ENCODE peak calls at places on chromosomes 4 and X, in nine cellular contexts. Q, K, O, D, T, N, J, X and E are unnamed samples.

GRCh38 chr4:92121099-92121498 is 182.7 kb upstream of the GRID2 start:
- DNase-seq in N (no peak), D (no peak), O (no peak), K (peak; percentile 34), Q (peak; percentile 46), X (no peak), T (peak; percentile 9), J (no peak), E (no peak)

GRCh38 chrX:72620550-72621145 is 48.0 kb upstream of the HDAC8 start:
- DNase-seq in T (peak; percentile 73), O (peak; percentile 55), J (no peak), Q (no peak), D (peak; percentile 80), K (peak; percentile 87), N (no peak), X (no peak), E (no peak)

GRCh38 chr4:150668824-150669223 is 86.9 kb downstream of the MAB21L2 start:
- DNase-seq in N (no peak), K (no peak), D (no peak), T (no peak), X (no peak), Q (no peak), O (no peak), J (no peak), E (no peak)

GRCh38 chr4:146368209-146368608 is 153.5 kb downstream of the SLC10A7 start:
- DNase-seq in O (no peak), Q (no peak), D (no peak), J (no peak), X (no peak), K (peak; percentile 84), T (peak; percentile 7), N (no peak), E (no peak)

GRCh38 chr4:52823478-52824092 is 38.5 kb upstream of the RASL11B start:
- DNase-seq in Q (no peak), T (no peak), J (no peak), N (no peak), K (no peak), X (no peak), O (no peak), D (no peak), E (no peak)

GRCh38 chrX:1185556-1185955 is 26.9 kb downstream of the CRLF2 start:
- DNase-seq in N (no peak), O (no peak), T (no peak), J (no peak), X (no peak), D (no peak), Q (peak; percentile 50), K (no peak), E (peak; percentile 28)

GRCh38 chr4:4685810-4686209 is 144.0 kb upstream of the STX18 start:
- DNase-seq in D (no peak), T (no peak), X (no peak), O (no peak), J (no peak), Q (no peak), K (peak; percentile 28), N (no peak), E (no peak)

GRCh38 chr4:94814237-94814636 is 56.5 kb downstream of the BMPR1B start:
- DNase-seq in D (no peak), K (no peak), T (no peak), O (no peak), Q (no peak), X (no peak), J (no peak), N (no peak), E (no peak)

GRCh38 chr4:59094505-59094904 is 1984.3 kb upstream of the IGFBP7 start:
- DNase-seq in K (no peak), Q (no peak), O (no peak), T (no peak), N (peak; percentile 11), D (no peak), X (no peak), J (no peak), E (peak; percentile 48)

GRCh38 chr4:142708231-142708630 is 137.9 kb downstream of the INPP4B start:
- DNase-seq in Q (no peak), N (no peak), K (no peak), X (no peak), T (no peak), J (no peak), D (no peak), O (no peak), E (no peak)

GRCh38 chr4:147526272-147526654 is 45.4 kb downstream of the EDNRA start:
- DNase-seq in N (peak; percentile 33), D (no peak), T (no peak), Q (no peak), K (no peak), O (no peak), X (no peak), J (no peak), E (peak; percentile 74)

GRCh38 chr4:67549123-67549522 is 3.8 kb upstream of the CENPC start:
- DNase-seq in X (no peak), N (no peak), J (no peak), K (peak; percentile 60), T (no peak), O (no peak), D (no peak), Q (no peak), E (no peak)

GRCh38 chr4:8916251-8916913 is 44.7 kb upstream of the HMX1 start:
- DNase-seq in D (peak; percentile 58), T (peak; percentile 3), J (no peak), X (no peak), O (no peak), K (no peak), N (no peak), Q (peak; percentile 70), E (peak; percentile 56)

GRCh38 chr4:184765473-184766346 is 31.8 kb upstream of the CENPU start:
- DNase-seq in Q (no peak), K (no peak), N (peak; percentile 25), O (no peak), J (no peak), X (no peak), D (no peak), T (no peak), E (peak; percentile 66)
- H3K4me3 ChIP-seq in Q (no peak overlapping the region), K (no peak overlapping the region), N (no peak overlapping the region), O (no peak overlapping the region), J (no peak overlapping the region), X (no peak overlapping the region), D (no peak overlapping the region), T (no peak overlapping the region), E (no peak overlapping the region)

DNA sequence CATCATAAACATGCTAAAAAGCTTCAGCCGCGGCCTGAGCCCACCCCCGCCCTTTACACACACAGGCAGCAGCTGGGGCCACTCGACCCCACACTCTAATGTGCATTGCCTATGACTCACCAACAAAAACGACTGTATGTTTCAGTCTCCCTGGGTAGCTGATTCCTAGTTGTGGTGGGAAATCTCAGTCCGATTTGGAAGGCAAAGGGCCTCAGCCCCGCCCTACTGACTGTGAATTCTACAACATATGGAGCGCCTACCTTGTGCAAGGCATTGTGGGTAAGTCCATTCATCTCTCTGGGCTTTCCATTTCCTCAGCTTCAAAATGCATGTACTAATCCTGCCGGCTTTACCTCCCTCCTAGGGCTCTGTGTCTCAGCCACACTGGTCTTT is 60.2 kb downstream of the RTL9 start:
- DNase-seq in J (no peak), K (peak; percentile 55), Q (no peak), T (peak; percentile 58), X (no peak), N (no peak), O (no peak), D (no peak), E (no peak)
- H3K4me3 ChIP-seq in J (no peak overlapping the region), K (no peak overlapping the region), Q (no peak overlapping the region), T (no peak overlapping the region), X (no peak overlapping the region), N (no peak overlapping the region), O (no peak overlapping the region), D (no peak overlapping the region), E (no peak overlapping the region)

GRCh38 chr4:154004028-154004427 is 215.1 kb upstream of the SFRP2 start:
- DNase-seq in Q (no peak), T (no peak), X (no peak), N (no peak), D (no peak), J (no peak), K (peak; percentile 18), O (no peak), E (no peak)

GRCh38 chr4:154009191-154009590 is 220.3 kb upstream of the SFRP2 start:
- DNase-seq in J (no peak), Q (no peak), K (no peak), N (no peak), T (no peak), X (no peak), O (no peak), D (no peak), E (no peak)

GRCh38 chr4:154004450-154004849 is 215.6 kb upstream of the SFRP2 start:
- DNase-seq in D (no peak), N (no peak), Q (no peak), J (no peak), T (no peak), X (no peak), K (no peak), O (no peak), E (no peak)

GRCh38 chr4:154001187-154001586 is 212.3 kb upstream of the SFRP2 start:
- DNase-seq in Q (no peak), N (no peak), X (no peak), K (no peak), T (no peak), J (no peak), O (no peak), D (no peak), E (no peak)

DNA sequence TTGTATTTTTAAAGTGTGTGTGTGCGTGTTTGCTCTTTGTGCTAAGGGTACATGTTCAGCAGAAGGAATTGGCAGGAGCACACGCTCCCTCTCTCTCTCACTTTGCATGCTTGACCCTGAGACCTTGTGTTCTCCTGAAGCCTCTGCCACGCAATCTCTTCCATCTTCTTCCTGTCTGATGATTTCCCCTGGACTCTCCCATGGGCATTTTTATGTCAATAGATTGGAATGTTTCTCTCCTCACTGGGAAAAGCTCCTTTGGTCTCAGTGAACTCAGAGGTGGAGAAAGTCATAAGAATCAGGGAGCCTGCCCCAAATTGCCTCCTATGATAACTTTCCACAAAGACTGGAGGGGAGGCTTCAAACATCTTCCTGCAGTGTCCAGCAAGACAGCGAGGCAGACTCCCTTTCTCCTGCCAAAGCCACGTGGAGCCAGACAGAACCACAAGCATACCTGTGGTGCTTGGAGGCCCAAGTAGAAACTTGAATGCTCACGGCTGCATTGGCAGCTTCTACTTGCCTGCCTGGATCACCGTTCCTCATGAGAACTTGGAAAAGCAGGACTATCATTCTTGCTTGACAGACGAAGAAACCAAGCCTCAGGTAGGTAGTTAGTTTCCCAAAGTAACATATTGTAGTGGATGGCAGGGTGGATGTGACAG is 216.1 kb upstream of the SFRP2 start:
- DNase-seq in O (no peak), N (no peak), Q (no peak), T (peak; percentile 34), K (peak; percentile 92), D (no peak), X (no peak), J (no peak), E (no peak)
- H3K4me3 ChIP-seq in O (no peak overlapping the region), N (no peak overlapping the region), Q (no peak overlapping the region), T (no peak overlapping the region), K (no peak overlapping the region), D (no peak overlapping the region), X (no peak overlapping the region), J (no peak overlapping the region), E (no peak overlapping the region)

GRCh38 chr4:16626945-16627344 is 271.5 kb downstream of the LDB2 start:
- DNase-seq in J (no peak), D (no peak), K (peak; percentile 94), X (no peak), N (no peak), O (no peak), T (peak; percentile 22), Q (peak; percentile 89), E (no peak)

DNA sequence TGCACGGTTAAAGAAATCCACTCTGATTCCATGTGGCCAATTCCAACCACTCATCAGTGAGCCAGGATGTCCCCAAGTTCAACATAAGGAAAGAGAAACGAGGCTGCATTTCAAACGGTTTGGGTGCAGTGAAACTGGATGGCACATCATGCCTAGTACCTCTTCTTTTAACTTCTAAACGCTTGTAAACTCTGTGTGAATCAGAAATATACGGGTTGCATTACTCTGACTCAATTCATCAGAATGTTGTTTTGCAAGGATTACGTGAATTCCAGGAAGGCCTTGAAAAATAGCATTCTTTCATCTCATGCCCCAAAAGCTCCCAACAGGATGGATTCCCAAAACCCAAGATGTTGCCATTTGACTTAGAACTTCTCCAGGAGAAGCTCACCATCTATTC is 270.4 kb downstream of the LDB2 start:
- DNase-seq in K (peak; percentile 94), Q (no peak), O (no peak), T (peak; percentile 9), D (no peak), J (no peak), N (no peak), X (no peak), E (no peak)
- H3K4me3 ChIP-seq in K (no peak overlapping the region), Q (no peak overlapping the region), O (no peak overlapping the region), T (no peak overlapping the region), D (no peak overlapping the region), J (no peak overlapping the region), N (no peak overlapping the region), X (no peak overlapping the region), E (no peak overlapping the region)